ENCODE peak calls at places on chromosome 7, in five cellular contexts. U is K562, H is HepG2, Y is GM12878, C is upper lobe of left lung. G is an unnamed sample.
A peak's percentile ranks its signal among the peaks of the same experiment; 100 is the strongest.

GRCh38 chr7:5869691-5870090 is 10.9 kb upstream of the OCM start:
- ATAC-seq in U (no peak), C (no peak), Y (no peak), H (no peak), G (no peak)

GRCh38 chr7:82255706-82256105 is 187.9 kb downstream of the CACNA2D1 start:
- ATAC-seq in U (no peak), H (no peak), C (no peak), Y (no peak), G (no peak)

GRCh38 chr7:80764132-80764531 is 125.7 kb downstream of the CD36 start:
- ATAC-seq in C (no peak), H (no peak), U (no peak), Y (no peak), G (no peak)

GRCh38 chr7:139118803-139119485 is 9.4 kb upstream of the ZC3HAV1 start:
- ATAC-seq in U (peak; percentile 84), Y (peak; percentile 92), H (no peak), C (peak; percentile 49), G (no peak)

GRCh38 chr7:141550694-141551079 is 523 bp upstream of the AGK start:
- ATAC-seq in H (peak; percentile 21), C (no peak), Y (peak; percentile 18), U (peak; percentile 7), G (no peak)

GRCh38 chr7:137241655-137242054 is 101.9 kb downstream of the PTN start:
- ATAC-seq in Y (no peak), C (no peak), H (no peak), U (no peak), G (no peak)

GRCh38 chr7:90777075-90777864 is 181.1 kb downstream of the CDK14 start:
- ATAC-seq in H (no peak), U (no peak), Y (peak; percentile 90), C (peak; percentile 51), G (no peak)

GRCh38 chr7:131111081-131111576 is 216.5 kb upstream of the MKLN1 start:
- ATAC-seq in H (no peak), Y (peak; percentile 20), U (no peak), C (no peak), G (no peak)

GRCh38 chr7:85682819-85683218 is 496.0 kb upstream of the SEMA3D start:
- ATAC-seq in Y (no peak), U (no peak), C (no peak), H (no peak), G (peak; percentile 60)

GRCh38 chr7:28629216-28629848 is 217.0 kb downstream of the CREB5 start:
- ATAC-seq in H (no peak), C (no peak), U (no peak), Y (no peak), G (peak; percentile 22)

GRCh38 chr7:32506266-32507054 is 11.2 kb downstream of the AVL9 start:
- ATAC-seq in C (no peak), Y (peak; percentile 78), H (no peak), U (peak; percentile 95), G (no peak)

GRCh38 chr7:66321283-66321682 is 116.1 kb downstream of the TPST1 start:
- ATAC-seq in Y (no peak), U (no peak), H (no peak), C (no peak), G (no peak)

GRCh38 chr7:25959168-25959734 is 192.7 kb upstream of the NFE2L3 start:
- ATAC-seq in C (no peak), U (no peak), Y (peak; percentile 41), H (no peak), G (no peak)

GRCh38 chr7:135078051-135078450 is 69.8 kb upstream of the TMEM140 start:
- ATAC-seq in Y (no peak), U (peak; percentile 63), C (no peak), H (no peak), G (no peak)

GRCh38 chr7:90222811-90223725 is 11.5 kb downstream of the STEAP2 start:
- ATAC-seq in Y (peak; percentile 75), U (no peak), H (peak; percentile 57), C (peak; percentile 67), G (peak; percentile 88)

GRCh38 chr7:28093617-28094232 is 86.9 kb downstream of the JAZF1 start:
- ATAC-seq in H (peak; percentile 35), C (no peak), U (peak; percentile 85), Y (peak; percentile 32), G (no peak)

GRCh38 chr7:130932667-130933432 is 198.8 kb upstream of the KLF14 start:
- ATAC-seq in U (no peak), H (peak; percentile 40), C (no peak), Y (peak; percentile 20), G (no peak)

GRCh38 chr7:35267372-35267771 is 13.5 kb upstream of the TBX20 start:
- ATAC-seq in Y (no peak), C (no peak), U (no peak), H (no peak), G (no peak)

GRCh38 chr7:101943889-101944605 is 126.6 kb downstream of the CUX1 start:
- ATAC-seq in U (no peak), C (no peak), Y (no peak), H (no peak), G (no peak)

GRCh38 chr7:151245360-151246160 is 2.9 kb downstream of the SMARCD3 start:
- ATAC-seq in U (peak; percentile 73), C (no peak), Y (peak; percentile 76), H (peak; percentile 57), G (peak; percentile 40)

DNA sequence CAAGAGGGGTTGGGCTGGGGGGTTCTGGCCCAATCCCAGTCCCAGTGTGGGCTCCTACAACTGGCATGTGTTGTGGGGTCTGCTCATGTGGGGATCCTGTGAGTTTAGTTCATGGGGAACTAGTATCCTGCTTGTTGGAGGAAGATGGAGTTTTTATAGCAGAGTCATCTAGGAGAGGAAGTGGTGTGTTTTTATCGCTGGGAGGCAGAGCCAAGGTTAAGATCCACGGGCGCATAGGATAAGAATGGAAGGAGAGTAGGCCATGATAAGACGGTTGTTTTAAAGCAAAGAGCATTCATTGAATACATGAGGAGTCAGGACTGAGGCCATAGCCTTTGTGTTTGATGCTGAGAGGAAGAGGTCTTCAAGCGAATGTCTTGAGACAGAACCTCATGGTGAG is 211.6 kb upstream of the COBL start:
- ATAC-seq in C (no peak), Y (no peak), H (no peak), U (peak; percentile 26), G (no peak)
- TF ChIP-seq POLR2AphosphoS5 in C (no peak), Y (no peak), H (no peak), U (no peak), G (no peak)

GRCh38 chr7:44847920-44848634 is at the start of gene H2AZ2:
- ATAC-seq in H (peak; percentile 94), Y (peak; percentile 91), C (peak; percentile 99), U (peak; percentile 88), G (peak; percentile 96)
- TF ChIP-seq EP300 in H (no peak), Y (no peak), C (no peak), U (peak; percentile 59), G (no peak)

DNA sequence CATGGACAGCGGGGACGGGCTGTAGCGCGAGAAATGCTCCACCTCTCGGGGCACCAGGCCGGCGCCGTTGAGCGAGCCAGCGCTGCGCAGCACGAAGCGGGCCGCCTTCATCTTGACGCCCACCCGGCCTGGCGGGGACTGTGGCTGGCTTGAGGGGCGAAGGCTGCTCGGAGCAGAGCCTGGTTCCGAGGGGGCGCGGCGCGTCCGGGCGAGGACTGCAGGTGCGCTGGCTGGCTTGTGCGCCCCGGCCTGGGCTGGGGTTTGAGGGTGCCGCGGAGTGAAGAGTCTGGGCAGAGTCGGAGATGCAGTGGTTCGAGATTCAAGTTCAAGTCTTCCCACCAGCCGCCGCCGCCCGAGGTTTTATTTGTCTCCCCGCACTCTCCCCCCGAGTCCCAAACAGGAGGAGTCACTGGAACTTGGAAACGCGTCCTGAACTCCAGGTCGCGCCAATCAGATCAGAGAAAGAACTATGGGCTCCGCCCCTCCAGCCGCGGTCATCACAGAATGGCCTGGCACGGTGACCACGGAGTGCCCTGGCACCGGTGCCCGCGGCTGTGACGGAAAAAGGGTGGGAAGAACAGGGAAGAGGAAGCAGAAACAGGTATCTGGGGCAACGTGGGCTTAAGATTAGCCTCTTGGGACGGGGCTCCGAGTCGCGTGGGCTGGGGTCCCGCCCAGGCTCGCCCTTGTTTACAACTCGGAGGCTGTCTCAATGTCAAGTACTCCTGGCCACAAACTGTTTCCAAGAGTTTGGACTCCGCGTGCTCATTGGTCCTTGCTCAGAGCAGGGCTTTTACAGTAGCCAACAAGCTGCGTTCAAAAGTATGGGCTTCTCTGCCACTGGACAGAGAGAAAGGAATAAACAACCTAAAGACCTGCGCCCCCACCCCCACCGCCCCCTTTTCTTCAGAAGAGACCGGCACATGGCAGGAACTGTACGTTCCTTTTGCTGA is at the start of gene PDK4:
- ATAC-seq in H (peak; percentile 92), Y (peak; percentile 58), C (peak; percentile 98), U (peak; percentile 78), G (peak; percentile 94)
- TF ChIP-seq POLR2AphosphoS5 in H (no peak), Y (no peak), C (peak; percentile 85), U (no peak), G (peak; percentile 92)

GRCh38 chr7:42911482-42912447 is at the start of gene C7orf25:
- ATAC-seq in C (peak; percentile 96), H (peak; percentile 92), Y (peak; percentile 96), U (peak; percentile 96), G (peak; percentile 97)
- TF ChIP-seq EP300 in C (no peak), H (no peak), Y (no peak), U (no peak), G (no peak)

GRCh38 chr7:74083117-74083876 is at the start of gene LIMK1:
- ATAC-seq in H (peak; percentile 81), C (peak; percentile 86), Y (peak; percentile 81), U (peak; percentile 85), G (peak; percentile 87)
- TF ChIP-seq POLR2AphosphoS5 in H (peak; percentile 35), C (no peak), Y (no peak), U (peak; percentile 63), G (no peak)